ENCODE peak calls at places on chromosomes 7 and 10, in ten cellular contexts. E, D, G, C, T, X, I, Z, P and R are unnamed samples.

GRCh38 chr7:70376561-70377031 is 755.3 kb upstream of the GALNT17 start:
- DNase-seq in G (no peak), T (no peak), D (no peak), C (no peak), X (no peak), Z (no peak), P (no peak), I (peak; percentile 24), E (no peak), R (no peak)

GRCh38 chr7:155381852-155382801 is 75.8 kb upstream of the EN2 start:
- DNase-seq in X (no peak), I (peak; percentile 43), C (no peak), P (no peak), Z (no peak), E (no peak), G (no peak), D (no peak), T (no peak), R (no peak)

GRCh38 chr10:35563266-35563891 is 41.8 kb upstream of the GJD4 start:
- DNase-seq in D (peak; percentile 49), X (peak; percentile 64), G (no peak), T (no peak), Z (peak; percentile 87), I (peak; percentile 76), E (peak; percentile 86), C (peak; percentile 35), P (peak; percentile 79), R (no peak)

GRCh38 chr10:75108684-75109458 is 2.6 kb upstream of the SAMD8 start:
- DNase-seq in T (no peak), I (peak; percentile 65), D (peak; percentile 27), G (no peak), X (peak; percentile 58), C (no peak), Z (peak; percentile 38), P (no peak), E (peak; percentile 20), R (no peak)

GRCh38 chr7:139426258-139427028 is 57.0 kb downstream of the KLRG2 start:
- DNase-seq in E (no peak), I (no peak), Z (no peak), X (no peak), G (peak; percentile 33), P (no peak), D (no peak), T (no peak), C (no peak), R (no peak)

GRCh38 chr7:144738708-144739314 is 97.0 kb downstream of the TPK1 start:
- DNase-seq in G (no peak), X (peak; percentile 12), Z (peak; percentile 54), P (no peak), D (peak; percentile 18), E (peak; percentile 60), I (peak; percentile 38), T (no peak), C (peak; percentile 12), R (no peak)

GRCh38 chr7:108459922-108460551 is 3.8 kb upstream of the NRCAM start:
- DNase-seq in Z (peak; percentile 55), C (peak; percentile 47), E (peak; percentile 65), G (peak; percentile 60), P (peak; percentile 70), D (peak; percentile 4), X (peak; percentile 38), I (peak; percentile 58), T (peak; percentile 33), R (no peak)

GRCh38 chr10:124632064-124632531 is 112.1 kb downstream of the FAM53B start:
- DNase-seq in X (peak; percentile 8), Z (peak; percentile 27), P (no peak), C (no peak), E (no peak), T (no peak), D (no peak), I (peak; percentile 54), G (no peak), R (no peak)

GRCh38 chr7:42947531-42947930 is 15.4 kb downstream of the MRPL32 start:
- DNase-seq in Z (no peak), P (no peak), I (no peak), G (no peak), E (no peak), T (no peak), C (no peak), X (no peak), D (no peak), R (no peak)

GRCh38 chr7:42952328-42952727 is 20.2 kb downstream of the MRPL32 start:
- DNase-seq in E (no peak), C (no peak), T (no peak), D (no peak), P (no peak), G (no peak), I (no peak), X (no peak), Z (no peak), R (no peak)

GRCh38 chr7:42953989-42954388 is 21.8 kb downstream of the MRPL32 start:
- DNase-seq in I (no peak), P (no peak), Z (no peak), D (no peak), C (no peak), T (no peak), E (no peak), G (no peak), X (no peak), R (no peak)

GRCh38 chr7:42946616-42946928 is 14.4 kb downstream of the MRPL32 start:
- DNase-seq in P (no peak), D (no peak), G (no peak), I (no peak), C (no peak), X (no peak), Z (no peak), E (no peak), T (no peak), R (no peak)

GRCh38 chr7:42950417-42950816 is 18.2 kb downstream of the MRPL32 start:
- DNase-seq in G (no peak), T (no peak), I (no peak), X (no peak), E (no peak), C (no peak), P (no peak), Z (no peak), D (no peak), R (no peak)
- H3K4me3 ChIP-seq in G (no peak overlapping the region), T (no peak overlapping the region), I (no peak overlapping the region), X (no peak overlapping the region), E (no peak overlapping the region), C (no peak overlapping the region), P (no peak overlapping the region), Z (no peak overlapping the region), D (no peak overlapping the region), R (no peak overlapping the region)

GRCh38 chr7:55570939-55571338 is 1.4 kb downstream of the VOPP1 start:
- DNase-seq in E (peak; percentile 90), T (no peak), I (no peak), D (no peak), P (no peak), G (no peak), X (peak; percentile 16), Z (peak; percentile 69), C (peak; percentile 44), R (peak; percentile 63)

GRCh38 chr7:55570218-55570873 is 2.0 kb downstream of the VOPP1 start:
- DNase-seq in G (no peak), T (no peak), X (no peak), P (no peak), I (no peak), Z (no peak), C (no peak), D (no peak), E (peak; percentile 34), R (no peak)

GRCh38 chr7:55573234-55573504 is 867 bp upstream of the VOPP1 start:
- DNase-seq in Z (no peak), E (no peak), C (no peak), G (no peak), T (no peak), X (no peak), I (no peak), D (no peak), P (no peak), R (no peak)

GRCh38 chr7:55572378-55573233 is at the start of gene VOPP1:
- DNase-seq in X (peak; percentile 35), G (no peak), T (peak; percentile 61), D (no peak), E (peak; percentile 54), Z (peak; percentile 76), C (peak; percentile 15), I (peak; percentile 91), P (peak; percentile 64), R (no peak)

DNA sequence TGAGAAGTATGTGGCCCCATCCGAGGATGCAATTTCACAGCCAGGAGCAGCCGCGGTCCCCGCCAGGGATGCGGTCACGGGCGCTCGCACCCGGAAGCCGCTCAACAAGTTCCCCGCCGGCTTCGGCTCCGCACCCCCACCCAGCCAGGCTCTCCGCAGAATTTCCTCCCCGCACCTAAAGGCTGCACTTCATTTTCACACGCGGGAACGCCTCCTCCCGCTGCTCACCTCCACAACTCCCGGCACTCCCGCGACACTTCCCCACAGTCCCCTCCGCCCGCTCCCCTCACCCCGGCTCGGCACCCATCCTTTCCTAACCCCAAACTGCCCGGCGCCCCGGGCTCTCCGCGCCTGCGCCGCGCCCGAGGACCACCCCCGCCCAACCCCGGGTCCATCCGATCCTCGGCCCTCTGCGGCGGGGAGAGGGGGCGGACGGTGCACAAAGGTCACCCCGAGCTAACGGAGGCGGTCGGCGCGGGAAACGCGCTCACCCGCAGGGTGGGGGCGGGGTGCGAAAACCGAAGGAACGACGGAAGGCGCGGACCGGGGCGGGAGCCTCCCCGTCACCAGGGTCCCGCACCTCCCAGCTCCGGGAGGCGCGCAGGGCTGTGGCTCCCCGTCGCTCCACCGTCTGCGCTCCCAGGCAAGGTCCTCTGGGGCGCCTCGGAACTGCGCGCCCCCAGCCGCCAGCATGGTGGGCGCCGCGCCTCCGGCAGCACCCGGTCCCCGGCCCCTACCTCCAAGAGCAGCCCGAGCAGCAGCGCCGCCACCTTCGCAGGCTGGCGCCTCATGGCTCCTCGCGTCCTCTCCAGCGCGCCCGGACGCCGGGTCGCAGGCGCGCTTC is 546 bp downstream of the VOPP1 start:
- DNase-seq in I (peak; percentile 80), C (peak; percentile 29), P (peak; percentile 73), E (peak; percentile 46), X (peak; percentile 34), D (no peak), T (peak; percentile 53), G (no peak), Z (peak; percentile 57), R (no peak)
- TF ChIP-seq CTCF in I (peak; percentile 6), C (no peak), P (peak; percentile 8), E (no peak), X (no peak), D (no peak), T (no peak), G (no peak), Z (no peak), R (no peak)

DNA sequence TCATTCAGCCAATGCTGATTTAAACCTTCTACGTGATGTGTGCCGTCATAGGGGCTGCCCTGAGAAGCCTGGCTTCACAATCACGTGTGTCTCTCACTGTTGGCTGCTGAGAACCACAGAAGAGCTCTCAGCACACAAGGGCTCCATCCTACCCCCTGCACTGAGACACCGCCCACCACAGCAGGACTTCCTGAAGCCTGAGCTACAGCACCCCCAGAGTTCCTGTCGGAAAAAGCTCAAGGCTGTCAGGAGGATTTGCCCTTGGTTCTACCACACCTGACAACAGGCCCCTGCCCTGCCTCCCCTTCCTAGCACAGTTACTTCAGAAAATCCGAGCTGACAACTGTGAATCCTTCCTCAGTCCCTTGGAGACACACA is 191.9 kb downstream of the MAD1L1 start:
- DNase-seq in P (no peak), X (no peak), G (no peak), D (no peak), C (no peak), E (no peak), Z (no peak), I (no peak), T (no peak), R (no peak)
- H3K4me3 ChIP-seq in P (no peak overlapping the region), X (no peak overlapping the region), G (no peak overlapping the region), D (no peak overlapping the region), C (no peak overlapping the region), E (no peak overlapping the region), Z (no peak overlapping the region), I (no peak overlapping the region), T (no peak overlapping the region), R (no peak overlapping the region)

DNA sequence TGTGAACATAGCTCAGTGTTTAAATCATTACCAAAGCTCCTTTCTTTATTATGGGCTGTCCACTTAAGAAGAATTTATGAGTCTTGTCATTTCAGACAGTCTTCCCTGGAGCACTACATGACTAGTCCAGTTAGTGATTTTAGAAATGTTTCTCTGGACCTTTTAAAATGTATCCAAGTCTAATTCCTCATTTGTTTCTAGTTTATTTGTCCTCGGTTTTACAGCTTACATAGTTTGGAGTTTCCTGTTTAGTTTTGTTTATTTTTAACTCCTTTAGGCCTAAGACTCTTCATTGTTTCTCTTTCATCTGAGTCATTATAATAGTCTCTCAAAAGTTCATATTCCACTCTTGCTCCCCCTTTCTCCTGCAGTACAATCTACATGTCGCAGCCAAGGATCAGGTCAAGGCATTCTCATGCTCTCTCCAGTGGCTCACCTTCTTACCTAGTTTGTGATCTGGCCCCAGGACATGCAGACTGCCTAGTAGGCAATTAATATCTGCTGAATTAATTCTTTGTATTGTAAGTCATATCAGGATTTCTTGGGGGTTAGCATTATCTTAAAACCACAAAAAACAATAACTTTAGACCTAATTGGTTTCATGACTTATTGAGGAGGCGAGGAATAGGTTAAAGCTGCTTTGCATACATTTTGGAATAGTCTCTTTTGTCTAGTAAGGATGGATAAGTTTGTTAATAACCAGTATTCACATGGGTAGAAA is 93.8 kb downstream of the MAPK8 start:
- DNase-seq in X (no peak), P (no peak), C (no peak), T (no peak), Z (no peak), D (no peak), G (no peak), I (no peak), E (peak; percentile 34), R (peak; percentile 16)
- TF ChIP-seq CTCF in X (no peak), P (no peak), C (peak; percentile 8), T (no peak), Z (no peak), D (no peak), G (no peak), I (no peak), E (peak; percentile 6), R (no peak)